ENCODE peak calls at places on chromosome X, in five cellular contexts. B, S, G, H and M are unnamed samples.

GRCh38 chrX:9195199-9195880 is 161.4 kb upstream of the FAM9B start:
- DNase-seq in S (no peak), B (no peak), G (no peak), H (no peak), M (no peak)

GRCh38 chrX:30620125-30620524 is 33.1 kb upstream of the GK start:
- DNase-seq in S (no peak), H (no peak), G (no peak), B (no peak), M (no peak)

GRCh38 chrX:1444896-1445480 is 7.7 kb downstream of the ASMTL start:
- DNase-seq in H (no peak), G (peak), B (peak), S (no peak), M (peak)

GRCh38 chrX:44785652-44786051 is 58.2 kb upstream of the DUSP21 start:
- DNase-seq in B (no peak), H (peak), S (no peak), G (no peak), M (no peak)

GRCh38 chrX:108439961-108440696 is 491 bp downstream of the COL4A5 start:
- DNase-seq in G (peak), B (no peak), H (no peak), S (peak), M (no peak)

GRCh38 chrX:40244980-40245379 is 147.2 kb upstream of the BCOR start:
- DNase-seq in S (no peak), G (no peak), H (no peak), B (no peak), M (no peak)

GRCh38 chrX:103539695-103540094 is 20.4 kb upstream of the RAB40A start:
- DNase-seq in H (no peak), S (no peak), G (no peak), B (no peak), M (no peak)

GRCh38 chrX:143988356-143988755 is 104.5 kb downstream of the UBE2NL start:
- DNase-seq in H (no peak), B (no peak), S (no peak), G (no peak), M (no peak)

DNA sequence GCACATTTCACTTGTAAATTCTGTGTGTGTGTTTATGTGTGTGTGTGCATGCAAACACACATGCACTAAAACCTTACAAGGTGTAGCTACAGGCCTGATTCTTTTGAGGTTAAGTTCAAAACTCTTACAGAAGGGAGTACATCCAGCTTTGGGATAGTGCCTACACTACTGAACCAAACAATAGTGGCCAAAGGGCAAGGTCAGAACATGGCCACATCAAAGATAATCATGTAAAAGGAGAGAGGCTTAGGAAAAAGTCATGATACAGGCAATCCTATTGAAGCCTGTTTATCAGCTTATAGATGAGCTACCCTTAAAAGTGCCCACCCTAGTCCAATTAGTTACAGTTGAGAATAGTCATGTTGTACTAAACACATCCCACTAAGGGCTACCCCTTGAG is 139.6 kb downstream of the IDS start:
- DNase-seq in S (no peak), B (no peak), H (no peak), G (no peak), M (no peak)
- H3K27ac ChIP-seq in S (no peak), B (no peak), H (no peak), G (no peak), M (no peak)

GRCh38 chrX:39145859-39146258 is 344.6 kb downstream of the MID1IP1 start:
- DNase-seq in G (no peak), H (no peak), S (no peak), B (no peak), M (no peak)

GRCh38 chrX:39140581-39140980 is 339.3 kb downstream of the MID1IP1 start:
- DNase-seq in S (no peak), B (no peak), H (no peak), G (no peak), M (no peak)

GRCh38 chrX:39149761-39150160 is 348.5 kb downstream of the MID1IP1 start:
- DNase-seq in B (peak), S (peak), H (peak), G (peak), M (no peak)

GRCh38 chrX:39144965-39145364 is 343.7 kb downstream of the MID1IP1 start:
- DNase-seq in G (peak), S (no peak), H (no peak), B (no peak), M (no peak)

DNA sequence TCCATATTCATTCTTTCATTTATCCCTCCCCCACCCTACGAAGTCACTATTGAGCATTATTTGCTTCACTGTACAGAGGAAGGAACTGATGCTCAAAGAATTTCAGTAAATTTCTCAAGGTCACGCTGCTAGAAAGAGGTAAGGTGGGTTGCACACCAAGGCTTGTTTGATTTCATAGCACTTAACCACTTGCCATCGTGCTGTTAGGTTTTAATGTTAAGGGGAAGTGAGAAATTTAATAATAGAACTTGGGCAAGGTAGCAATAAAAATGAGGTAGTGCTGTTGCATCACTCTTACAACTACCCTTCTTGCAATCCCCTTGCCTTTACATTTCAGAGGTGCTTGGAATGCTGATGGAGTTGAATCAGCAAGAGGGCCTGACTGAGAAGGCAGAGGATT is 343.1 kb downstream of the MID1IP1 start:
- DNase-seq in G (no peak), H (no peak), B (no peak), S (no peak), M (no peak)
- H3K4me3 ChIP-seq in G (no peak), H (no peak), B (no peak), S (no peak), M (no peak)

DNA sequence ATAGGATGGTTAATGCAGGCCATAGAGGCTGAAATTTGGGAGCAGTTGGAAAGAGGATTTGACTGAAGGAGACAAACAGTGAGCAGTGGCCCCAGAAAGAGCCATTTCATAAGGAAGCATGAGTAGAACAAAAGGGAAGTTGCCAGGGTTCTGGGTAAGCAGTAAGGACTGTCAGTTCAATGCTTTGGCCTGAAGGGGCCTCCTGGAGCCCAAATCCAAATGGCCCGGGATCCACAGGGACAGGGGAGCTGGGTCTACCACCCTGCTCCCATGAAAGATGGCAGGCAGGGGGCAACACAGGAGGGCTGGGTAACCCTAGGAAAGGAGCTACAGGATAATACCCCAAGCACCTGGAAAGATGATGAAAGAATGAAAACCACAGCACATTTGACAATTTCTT is 4.1 kb upstream of the INTS6L start:
- DNase-seq in B (no peak), S (no peak), H (no peak), G (no peak), M (no peak)
- TF ChIP-seq CTCF in B (no peak), S (no peak), H (no peak), G (peak), M (no peak)

DNA sequence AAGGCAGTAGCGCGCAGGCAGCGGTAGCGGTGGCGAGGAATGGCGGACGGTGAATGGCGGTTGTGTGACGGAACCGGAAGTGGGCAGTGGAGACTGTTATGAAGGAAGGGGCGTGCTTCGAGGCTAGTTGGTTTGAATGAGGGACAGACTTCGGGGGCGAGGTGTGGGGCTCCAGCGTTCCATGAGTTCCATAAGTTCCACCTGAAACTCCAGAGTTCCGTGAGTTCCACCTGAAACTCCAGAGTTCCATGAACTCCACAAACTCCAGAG is 70.2 kb downstream of the FAM47C start:
- DNase-seq in H (no peak), S (no peak), G (no peak), B (no peak), M (no peak)
- H3K27ac ChIP-seq in H (no peak), S (no peak), G (no peak), B (no peak), M (no peak)

GRCh38 chrX:133985164-133986007 is at the start of gene GPC3:
- DNase-seq in H (peak), B (no peak), S (peak), G (peak), M (no peak)

GRCh38 chrX:133983974-133984578 is 1.3 kb downstream of the GPC3 start:
- DNase-seq in S (no peak), B (no peak), H (no peak), G (no peak), M (no peak)

GRCh38 chrX:133983243-133983973 is 2.0 kb downstream of the GPC3 start:
- DNase-seq in B (no peak), H (no peak), G (no peak), S (no peak), M (no peak)

GRCh38 chrX:133986008-133986683 is 752 bp upstream of the GPC3 start:
- DNase-seq in G (no peak), H (no peak), S (no peak), B (no peak), M (no peak)

DNA sequence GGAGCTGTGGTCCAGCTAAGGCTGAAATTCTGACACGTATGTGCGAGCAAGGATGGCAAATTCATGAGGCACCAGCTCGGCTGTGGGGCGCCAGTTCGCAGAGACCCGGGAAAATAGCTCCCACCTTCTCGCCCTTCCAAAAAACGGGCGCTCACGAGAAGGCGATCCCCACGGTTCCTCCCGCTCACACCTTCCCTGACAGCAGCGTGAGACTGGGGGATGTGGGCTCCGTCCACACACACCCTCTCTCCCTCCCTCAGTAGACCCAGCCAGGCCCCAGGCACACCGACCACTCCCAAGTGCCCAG is 584 bp downstream of the GPC3 start:
- DNase-seq in G (no peak), S (peak), H (no peak), B (no peak), M (no peak)
- H3K4me3 ChIP-seq in G (peak), S (no peak), H (no peak), B (peak), M (peak)

GRCh38 chrX:95056901-95057300 is 1382.9 kb downstream of the FAM133A start:
- DNase-seq in G (no peak), B (no peak), H (peak), S (no peak), M (no peak)
- TF ChIP-seq CTCF in G (no peak), B (no peak), H (peak), S (no peak), M (no peak)

GRCh38 chrX:78455901-78456300 is 128.5 kb upstream of the CYSLTR1 start:
- DNase-seq in S (no peak), H (peak), G (no peak), B (no peak), M (no peak)
- H3K27ac ChIP-seq in S (no peak), H (no peak), G (no peak), B (no peak), M (no peak)

DNA sequence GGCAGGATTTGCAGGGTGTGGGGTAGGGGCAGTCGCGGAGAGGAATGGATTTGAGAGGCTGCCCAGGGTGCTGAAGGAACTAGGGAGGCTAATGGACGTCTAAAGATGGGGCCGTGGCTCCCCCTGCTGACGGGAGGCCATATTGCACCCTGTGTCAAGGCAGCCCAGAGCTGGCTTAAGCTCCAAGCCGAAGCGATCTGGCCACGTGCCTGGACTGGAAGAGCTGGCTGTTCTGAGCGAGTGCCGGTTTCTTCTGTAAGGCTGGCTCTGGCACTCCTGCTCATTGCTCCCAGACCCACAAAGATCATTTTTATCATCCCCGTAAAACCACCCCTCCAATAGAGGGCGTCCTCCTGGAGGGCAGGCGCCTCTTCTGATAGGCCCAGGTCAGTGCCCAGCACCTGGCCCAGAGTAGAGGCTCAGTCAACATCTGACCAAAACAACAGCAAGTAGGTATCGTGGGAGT is 5.6 kb downstream of the PNCK start:
- DNase-seq in B (peak), H (peak), S (peak), G (peak), M (peak)
- H3K4me3 ChIP-seq in B (no peak), H (peak), S (no peak), G (no peak), M (peak)

GRCh38 chrX:20143539-20143938 is 1.9 kb upstream of the EIF1AX start:
- DNase-seq in G (no peak), B (no peak), H (no peak), S (no peak), M (no peak)
- TF ChIP-seq CTCF in G (no peak), B (no peak), H (no peak), S (no peak), M (no peak)

GRCh38 chrX:24668111-24668510 is 21.0 kb upstream of the PCYT1B start:
- DNase-seq in G (no peak), H (no peak), S (no peak), B (no peak), M (no peak)

GRCh38 chrX:24676403-24677024 is 17.2 kb upstream of the POLA1 start:
- DNase-seq in G (no peak), B (no peak), S (no peak), H (no peak), M (no peak)

GRCh38 chrX:24673424-24673823 is 20.3 kb upstream of the POLA1 start:
- DNase-seq in H (no peak), G (no peak), S (no peak), B (no peak), M (no peak)

DNA sequence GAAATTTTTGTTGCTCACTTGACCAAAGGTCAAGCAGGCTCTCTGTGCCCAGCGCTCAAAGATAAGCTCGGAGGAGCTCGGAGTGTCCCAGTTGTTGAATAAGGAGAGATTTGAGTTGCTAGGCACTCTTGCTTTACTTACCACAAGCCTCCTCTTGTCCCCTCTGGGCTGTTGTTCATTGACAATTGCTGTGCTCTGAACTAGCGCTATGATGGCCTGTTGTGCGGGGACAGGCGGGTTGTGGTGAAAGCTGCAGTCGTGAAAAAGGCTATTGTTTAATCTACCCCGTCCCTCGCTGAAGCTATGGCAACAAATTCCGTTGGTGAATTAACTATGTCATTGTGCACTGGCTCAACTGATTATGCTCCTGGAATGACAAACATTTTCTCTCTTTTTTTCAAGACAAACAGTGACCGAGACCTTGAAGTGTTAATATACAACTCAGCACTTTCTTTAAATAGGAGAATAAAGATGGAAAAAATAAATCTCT is 21.0 kb upstream of the POLA1 start:
- DNase-seq in B (no peak), H (no peak), G (no peak), S (no peak), M (no peak)
- H3K27ac ChIP-seq in B (no peak), H (no peak), G (no peak), S (no peak), M (no peak)